ENCODE peak calls at places on chromosome 20, in six cellular contexts. Q, Z, I, V, Y and S are unnamed samples.
A peak's percentile ranks its signal among the peaks of the same experiment; 100 is the strongest.

GRCh38 chr20:47440857-47441773 is 60.6 kb upstream of the NCOA3 start:
- DNase-seq in I (no peak), Z (no peak), Y (peak; percentile 45), Q (no peak), V (peak; percentile 76), S (no peak)

GRCh38 chr20:9121211-9121610 is 52.3 kb downstream of the PLCB4 start:
- DNase-seq in I (no peak), Z (no peak), Q (no peak), Y (no peak), V (no peak), S (no peak)

GRCh38 chr20:31803552-31804291 is 15.4 kb upstream of the MYLK2 start:
- DNase-seq in I (no peak), Y (no peak), Q (no peak), Z (no peak), V (no peak), S (no peak)

GRCh38 chr20:31684153-31685003 is 38.3 kb downstream of the BCL2L1 start:
- DNase-seq in I (no peak), Y (no peak), V (no peak), Q (peak; percentile 95), Z (no peak), S (peak; percentile 7)

GRCh38 chr20:59336551-59336950 is 36.1 kb downstream of the EDN3 start:
- DNase-seq in Q (no peak), V (no peak), Y (no peak), Z (no peak), I (no peak), S (no peak)

GRCh38 chr20:1225263-1225728 is 548 bp upstream of the RAD21L1 start:
- DNase-seq in I (no peak), Y (peak; percentile 65), Z (no peak), Q (no peak), V (no peak), S (no peak)

GRCh38 chr20:54475334-54476287 is at the start of gene DOK5:
- DNase-seq in Z (peak; percentile 74), I (no peak), V (peak; percentile 52), Y (no peak), Q (no peak), S (peak; percentile 63)

GRCh38 chr20:10221022-10221421 is 2.4 kb downstream of the SNAP25 start:
- DNase-seq in Z (no peak), V (no peak), Q (no peak), I (no peak), Y (no peak), S (no peak)

GRCh38 chr20:34532320-34532719 is 16.1 kb downstream of the DYNLRB1 start:
- DNase-seq in I (no peak), Z (no peak), Y (no peak), Q (no peak), V (no peak), S (no peak)
- H3K36me3 ChIP-seq in I (peaks cover 17% of the 10 kb centered on the region), Z (no peaks in the 10 kb centered on the region), Y (peaks cover 93% of the 10 kb centered on the region), Q (peaks cover 72% of the 10 kb centered on the region), V (peaks cover 72% of the 10 kb centered on the region), S (no peaks in the 10 kb centered on the region)

GRCh38 chr20:63945031-63945658 is 11.1 kb downstream of the UCKL1 start:
- DNase-seq in Q (no peak), I (no peak), Z (no peak), V (no peak), Y (no peak), S (no peak)

GRCh38 chr20:63945921-63946920 is 10.0 kb downstream of the UCKL1 start:
- DNase-seq in V (no peak), Z (no peak), I (no peak), Q (no peak), Y (no peak), S (no peak)

GRCh38 chr20:63947638-63948456 is 8.4 kb downstream of the UCKL1 start:
- DNase-seq in Y (no peak), I (no peak), Z (no peak), Q (no peak), V (no peak), S (no peak)

GRCh38 chr20:63944078-63944941 is 11.9 kb downstream of the UCKL1 start:
- DNase-seq in Z (no peak), V (no peak), Y (no peak), I (no peak), Q (no peak), S (no peak)

DNA sequence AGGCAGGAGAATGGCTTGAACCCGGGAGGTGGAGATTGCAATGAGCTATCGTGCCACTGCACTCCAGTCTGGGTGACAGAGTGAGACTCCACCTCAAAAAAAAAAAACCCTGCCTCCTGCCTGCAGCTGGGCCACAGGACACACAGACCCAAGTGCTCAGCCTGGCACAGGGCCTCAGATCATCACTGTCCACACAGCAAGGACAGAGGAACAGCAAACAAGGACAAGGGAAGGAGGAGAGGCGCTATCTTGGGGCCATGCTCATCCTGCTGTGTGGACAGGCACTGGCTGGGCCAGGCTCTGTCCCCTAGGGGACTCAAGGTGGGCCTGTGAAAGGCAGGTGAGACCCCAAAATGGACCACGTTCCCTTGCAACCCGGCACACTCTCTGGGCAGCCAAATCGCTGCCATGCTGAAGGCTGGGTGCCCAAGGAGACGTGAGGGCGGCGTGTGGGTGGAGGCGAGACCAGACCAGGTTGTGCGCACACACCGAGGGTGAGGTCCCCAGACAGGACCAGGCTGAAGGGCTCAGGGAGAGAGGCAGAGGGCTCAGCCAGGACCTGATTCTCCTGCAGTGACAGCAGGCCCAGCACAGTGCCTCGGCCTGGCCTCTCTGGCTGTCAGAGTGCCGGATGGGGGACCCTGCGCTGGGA is 9.1 kb downstream of the UCKL1 start:
- DNase-seq in I (no peak), Z (no peak), Y (no peak), V (no peak), Q (no peak), S (no peak)
- H3K79me2 ChIP-seq in I (peaks cover 70% of the 10 kb centered on the region), Z (peaks cover 43% of the 10 kb centered on the region), Y (peaks cover 58% of the 10 kb centered on the region), V (peaks cover 65% of the 10 kb centered on the region), Q (peaks cover 13% of the 10 kb centered on the region), S (peaks cover 68% of the 10 kb centered on the region)

GRCh38 chr20:41027872-41028358 is 707 bp upstream of the TOP1 start:
- DNase-seq in Q (no peak), Z (peak; percentile 27), Y (no peak), I (no peak), V (no peak), S (no peak)
- TF ChIP-seq CTCF in Q (no peak), Z (no peak), Y (no peak), I (no peak), V (no peak), S (no peak)

DNA sequence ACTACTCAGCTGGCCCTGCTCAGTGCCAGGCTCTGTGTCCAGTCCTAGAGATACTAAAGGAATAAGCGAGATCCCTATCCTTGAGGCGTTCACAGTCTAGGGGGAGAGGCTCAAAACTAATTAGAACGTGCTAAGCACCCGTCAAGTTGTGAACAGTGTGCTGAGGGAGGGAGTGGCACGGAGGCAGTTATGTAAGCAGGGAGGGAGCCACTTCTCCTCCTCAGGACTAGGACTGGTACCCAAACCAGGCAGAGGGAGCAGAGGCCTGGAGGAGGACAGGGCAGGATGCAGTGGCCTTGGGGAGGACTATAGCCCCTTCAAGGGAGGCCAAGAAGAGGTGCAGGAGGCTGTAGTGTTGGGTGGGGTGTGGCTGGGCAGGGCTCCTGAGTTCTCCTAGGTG is 39.6 kb upstream of the VSTM2L start:
- DNase-seq in I (no peak), Q (no peak), V (no peak), Y (no peak), Z (no peak), S (no peak)
- H3K36me3 ChIP-seq in I (no peaks in the 10 kb centered on the region), Q (peaks cover 29% of the 10 kb centered on the region), V (peaks cover 8% of the 10 kb centered on the region), Y (peaks cover 52% of the 10 kb centered on the region), Z (no peaks in the 10 kb centered on the region), S (no peaks in the 10 kb centered on the region)

GRCh38 chr20:33070413-33071053 is 8.9 kb upstream of the BPIFB4 start:
- DNase-seq in Y (no peak), Z (no peak), I (no peak), V (no peak), Q (no peak), S (no peak)
- H3K79me2 ChIP-seq in Y (no peaks in the 10 kb centered on the region), Z (no peaks in the 10 kb centered on the region), I (no peaks in the 10 kb centered on the region), V (no peaks in the 10 kb centered on the region), Q (no peaks in the 10 kb centered on the region), S (no peaks in the 10 kb centered on the region)